ENCODE peak calls at places on chromosomes 11 and 22, in four cellular contexts. Z is K562, V is GM12878, N is GM12891. W is an unnamed sample.

GRCh38 chr22:45319319-45319675 is 9.6 kb downstream of the FAM118A start:
- DNase-seq in V (no peak), N (no peak), Z (no peak), W (no peak)

GRCh38 chr11:115222863-115223530 is 281.2 kb downstream of the CADM1 start:
- DNase-seq in N (no peak), V (peak), Z (no peak), W (no peak)

GRCh38 chr11:59186130-59186594 is 14.2 kb downstream of the DTX4 start:
- DNase-seq in V (no peak), Z (peak), N (peak), W (peak)

GRCh38 chr11:2427721-2428321 is 16.5 kb downstream of the TRPM5 start:
- DNase-seq in V (no peak), Z (no peak), N (no peak), W (no peak)

GRCh38 chr11:128095459-128096096 is 491.8 kb downstream of the ETS1 start:
- DNase-seq in V (no peak), N (no peak), Z (no peak), W (no peak)

GRCh38 chr11:11979487-11980117 is 28.8 kb downstream of the DKK3 start:
- DNase-seq in N (no peak), Z (no peak), V (no peak), W (no peak)

GRCh38 chr11:110712643-110713468 is 619 bp upstream of the ARHGAP20 start:
- DNase-seq in N (peak), Z (no peak), V (no peak), W (peak)

GRCh38 chr11:78802058-78802633 is 227.5 kb upstream of the NARS2 start:
- DNase-seq in V (no peak), N (no peak), Z (no peak), W (no peak)

GRCh38 chr11:133825156-133825555 is 20.2 kb downstream of the SPATA19 start:
- DNase-seq in Z (no peak), V (no peak), N (no peak), W (no peak)

GRCh38 chr22:42033263-42034181 is 34.9 kb downstream of the WBP2NL start:
- DNase-seq in N (no peak), Z (no peak), V (no peak), W (no peak)

GRCh38 chr11:11985016-11985715 is 23.3 kb downstream of the DKK3 start:
- DNase-seq in N (no peak), V (no peak), Z (no peak), W (no peak)

GRCh38 chr22:41939981-41940852 is 6.7 kb downstream of the CENPM start:
- DNase-seq in V (peak), N (no peak), Z (no peak), W (peak)

GRCh38 chr22:17087176-17088131 is 2.7 kb downstream of the IL17RA start:
- DNase-seq in Z (no peak), N (no peak), V (peak), W (no peak)

GRCh38 chr11:62923634-62924411 is 2.7 kb upstream of the CHRM1 start:
- DNase-seq in N (peak), V (peak), Z (peak), W (no peak)

GRCh38 chr11:72584293-72584921 is 89.8 kb downstream of the PDE2A start:
- DNase-seq in N (no peak), V (no peak), Z (peak), W (no peak)

DNA sequence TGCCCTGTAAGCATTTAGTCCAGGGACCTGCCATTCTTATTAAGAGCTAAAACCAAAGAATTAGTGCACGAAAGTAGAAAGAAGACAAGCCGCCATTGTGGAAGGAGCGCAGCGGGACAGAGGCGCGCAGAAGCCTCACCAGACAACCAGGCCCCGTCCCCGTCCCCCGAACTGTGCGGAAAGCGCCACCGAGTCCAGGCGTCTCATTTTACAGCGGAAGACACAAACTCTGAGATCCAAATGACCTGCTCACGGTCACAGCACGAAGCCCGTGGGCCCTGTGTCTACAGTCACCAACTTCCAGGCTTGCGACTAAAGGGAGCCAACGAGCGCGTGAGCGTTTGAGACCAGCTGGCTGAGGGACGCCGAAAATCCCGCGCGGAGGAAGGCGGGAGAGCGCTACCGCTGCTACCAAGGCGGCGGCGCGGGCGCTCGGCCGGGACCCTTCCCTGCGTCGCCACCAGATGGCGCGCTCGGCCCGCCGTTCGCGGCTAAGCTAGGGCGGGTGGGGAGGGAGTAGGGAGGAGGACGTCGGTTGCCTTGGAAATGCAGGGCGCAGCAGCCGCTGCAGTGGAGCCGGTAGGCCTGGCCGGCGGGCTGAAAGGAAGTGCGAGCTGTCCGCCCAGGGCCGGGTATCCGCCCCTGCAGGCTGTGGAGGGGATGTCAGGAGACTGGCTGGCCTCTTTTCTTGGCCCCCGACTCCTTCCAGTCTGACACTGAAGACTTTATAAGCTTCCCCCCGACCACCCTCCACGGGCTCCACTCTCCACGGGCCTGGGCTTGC is 434 bp upstream of the CCDC83 start:
- DNase-seq in V (peak), N (peak), Z (peak), W (peak)
- TF ChIP-seq POLR2A in V (peak), N (peak), Z (peak), W (peak)

GRCh38 chr22:26608129-26608528 is 9.7 kb downstream of the CRYBB1 start:
- DNase-seq in V (no peak), Z (no peak), N (no peak), W (no peak)

GRCh38 chr22:26612652-26613051 is 5.2 kb downstream of the CRYBB1 start:
- DNase-seq in V (no peak), Z (no peak), N (no peak), W (no peak)

GRCh38 chr22:26610072-26610958 is 7.5 kb downstream of the CRYBB1 start:
- DNase-seq in V (peak), Z (no peak), N (peak), W (peak)

GRCh38 chr22:26609287-26609686 is 8.5 kb downstream of the CRYBB1 start:
- DNase-seq in V (no peak), N (no peak), Z (no peak), W (no peak)

GRCh38 chr22:26610983-26611382 is 6.8 kb downstream of the CRYBB1 start:
- DNase-seq in N (no peak), V (no peak), Z (peak), W (no peak)
- TF ChIP-seq TAF1 in N (no peak), V (no peak), Z (no peak), W (no peak)

GRCh38 chr22:19970031-19970478 is 28.4 kb upstream of the TXNRD2 start:
- DNase-seq in Z (no peak), N (no peak), V (no peak), W (no peak)

GRCh38 chr22:19972251-19972650 is 30.6 kb upstream of the TXNRD2 start:
- DNase-seq in Z (no peak), N (no peak), V (no peak), W (no peak)

GRCh38 chr22:19970479-19971275 is 29.1 kb upstream of the TXNRD2 start:
- DNase-seq in Z (peak), V (no peak), N (peak), W (peak)

GRCh38 chr22:19972652-19973550 is 31.3 kb upstream of the TXNRD2 start:
- DNase-seq in N (no peak), V (no peak), Z (peak), W (no peak)

DNA sequence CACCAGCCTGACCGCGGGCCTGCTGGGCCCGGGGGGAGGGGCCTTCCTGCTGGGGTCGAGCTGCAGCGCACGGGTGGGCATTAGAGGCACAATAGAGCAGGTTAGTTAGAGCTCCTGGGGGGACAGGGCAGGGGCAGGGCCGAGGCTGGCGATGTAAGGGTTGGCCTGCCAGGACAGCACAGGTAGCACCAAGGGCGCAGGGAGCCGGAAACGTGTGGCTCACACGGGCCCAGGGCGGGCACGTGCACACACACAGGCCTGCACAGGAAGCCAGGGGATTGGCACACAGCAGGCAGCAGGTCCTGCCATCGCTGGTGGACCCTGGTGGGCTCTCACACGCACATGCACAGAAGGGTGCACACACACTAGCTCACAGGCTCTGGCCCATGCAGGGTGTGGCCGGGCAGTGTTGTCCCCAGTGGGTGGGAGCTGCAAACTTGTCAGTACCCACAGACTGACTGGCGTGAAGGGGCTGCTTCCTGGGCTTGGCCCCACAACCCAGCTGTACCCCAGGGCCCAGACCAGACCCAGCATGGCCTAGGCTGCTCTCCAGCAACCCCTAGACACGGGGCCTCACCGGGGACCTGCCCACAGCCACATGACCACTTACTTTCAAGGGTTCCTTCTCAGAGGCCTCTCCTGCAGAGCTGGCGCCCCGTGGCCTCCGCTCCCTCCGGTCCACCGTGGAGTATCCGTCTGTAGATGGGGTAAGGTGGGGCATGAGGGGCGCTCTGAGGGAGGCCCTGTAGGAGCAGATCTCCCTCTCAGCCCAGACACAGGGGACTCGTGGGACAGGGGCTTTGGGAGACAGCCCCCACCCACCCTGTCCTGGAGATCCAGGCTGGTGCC is 29.9 kb upstream of the TXNRD2 start:
- DNase-seq in V (no peak), Z (no peak), N (no peak), W (no peak)
- TF ChIP-seq POLR2AphosphoS5 in V (no peak), Z (no peak), N (no peak), W (no peak)

DNA sequence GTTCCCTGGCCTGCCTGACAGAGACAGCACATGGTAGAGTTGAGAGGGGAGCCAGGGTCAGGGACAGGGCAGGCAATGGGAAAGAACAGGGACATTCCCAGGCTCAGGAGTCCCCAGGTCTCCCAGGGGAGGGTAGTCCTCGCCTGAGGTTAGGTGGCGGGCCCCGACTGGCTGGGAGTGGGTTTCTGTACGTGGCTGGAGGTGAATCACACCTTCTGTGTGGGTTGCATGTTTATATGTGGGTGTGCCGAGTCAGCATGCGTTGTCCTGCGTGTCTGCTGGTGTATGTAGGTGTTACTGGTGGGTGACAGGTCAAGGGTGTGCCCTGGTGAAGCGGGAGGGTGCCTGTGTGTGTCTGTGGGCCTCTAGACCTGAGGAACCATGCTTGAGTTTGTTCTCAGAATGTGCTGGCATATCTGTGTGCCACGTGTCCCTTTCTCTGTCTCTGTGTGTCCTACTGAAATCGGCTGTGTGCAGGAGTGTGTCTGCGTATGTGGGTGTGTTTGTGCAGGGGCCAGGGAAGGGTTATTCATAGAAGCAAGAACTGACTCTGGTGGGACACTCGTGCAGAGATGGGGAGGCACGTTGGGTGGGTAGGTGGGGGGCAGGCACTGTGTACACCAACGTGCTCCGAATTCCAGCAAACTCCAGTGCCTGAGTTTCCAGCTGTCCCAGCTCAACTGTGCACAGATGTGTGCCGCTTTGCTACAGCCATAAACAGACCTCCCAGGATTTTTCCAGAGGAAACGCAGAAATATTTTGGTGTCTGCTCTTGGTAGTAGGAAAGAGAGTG is 23.8 kb upstream of the OAF start:
- DNase-seq in Z (no peak), N (no peak), V (peak), W (no peak)
- TF ChIP-seq POLR2A in Z (no peak), N (no peak), V (no peak), W (no peak)

GRCh38 chr22:19842386-19843106 is 12.1 kb downstream of the GNB1L start:
- DNase-seq in N (no peak), V (no peak), Z (no peak), W (no peak)
- TF ChIP-seq TAF1 in N (no peak), V (no peak), Z (no peak), W (no peak)

DNA sequence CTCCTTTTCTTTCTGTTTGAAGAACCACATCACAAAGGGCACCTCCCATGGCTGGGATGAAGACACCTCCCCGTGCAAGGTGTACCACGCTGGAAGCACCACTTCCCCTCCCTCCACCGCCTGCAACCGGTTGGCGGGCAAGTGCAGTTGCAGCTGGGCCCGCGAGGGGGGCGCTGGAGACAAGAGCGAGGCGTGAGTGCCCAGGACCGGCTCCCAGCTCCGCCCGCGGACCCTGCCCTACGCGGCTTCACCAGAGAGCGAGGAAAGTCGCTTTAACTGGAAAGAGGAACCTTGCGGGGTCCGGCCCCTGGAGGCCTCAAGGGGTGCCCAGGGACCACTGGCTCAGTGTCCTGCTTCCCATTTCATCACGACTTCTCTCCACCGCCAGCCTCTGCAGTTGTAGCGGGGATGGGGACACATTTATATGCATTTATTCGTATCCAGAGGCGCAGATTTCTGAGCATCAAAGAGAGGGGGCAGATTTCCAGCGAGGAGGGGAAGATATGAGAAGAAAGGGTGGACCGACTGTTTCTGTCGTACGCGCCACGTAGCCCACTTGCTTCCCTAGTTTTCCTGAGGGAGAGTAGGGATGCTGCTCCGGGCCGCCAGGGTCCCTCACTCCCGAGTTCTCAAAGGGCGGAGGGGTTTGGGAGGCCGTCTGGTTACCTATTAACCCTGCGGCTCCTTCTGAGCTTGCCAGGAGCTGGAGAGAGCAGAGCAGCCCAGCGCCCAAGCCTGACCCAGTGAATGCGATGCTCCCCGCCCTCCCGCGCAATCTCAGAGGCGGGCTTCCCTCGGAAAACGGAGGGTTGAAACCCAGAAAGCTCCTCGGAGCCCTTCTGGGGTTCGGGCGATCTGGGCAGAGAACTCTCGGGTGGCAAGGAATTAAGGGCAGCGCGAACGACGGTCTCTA is 3.5 kb downstream of the ESAM start:
- DNase-seq in Z (peak), V (no peak), N (peak), W (peak)
- TF ChIP-seq POLR2AphosphoS5 in Z (no peak), V (no peak), N (no peak), W (no peak)

GRCh38 chr22:24807284-24807950 is 1.4 kb downstream of the SGSM1 start:
- DNase-seq in Z (no peak), V (no peak), N (no peak), W (no peak)

GRCh38 chr22:24806663-24807001 is 621 bp downstream of the SGSM1 start:
- DNase-seq in V (no peak), N (no peak), Z (no peak), W (no peak)

GRCh38 chr22:24803064-24803542 is 2.9 kb upstream of the SGSM1 start:
- DNase-seq in Z (peak), N (peak), V (no peak), W (peak)

GRCh38 chr22:24809331-24809730 is 3.3 kb downstream of the SGSM1 start:
- DNase-seq in N (no peak), V (no peak), Z (no peak), W (no peak)

GRCh38 chr22:24805790-24806662 is at the start of gene SGSM1:
- DNase-seq in N (peak), V (no peak), Z (peak), W (peak)
- TF ChIP-seq POLR2A in N (no peak), V (no peak), Z (no peak), W (no peak)

DNA sequence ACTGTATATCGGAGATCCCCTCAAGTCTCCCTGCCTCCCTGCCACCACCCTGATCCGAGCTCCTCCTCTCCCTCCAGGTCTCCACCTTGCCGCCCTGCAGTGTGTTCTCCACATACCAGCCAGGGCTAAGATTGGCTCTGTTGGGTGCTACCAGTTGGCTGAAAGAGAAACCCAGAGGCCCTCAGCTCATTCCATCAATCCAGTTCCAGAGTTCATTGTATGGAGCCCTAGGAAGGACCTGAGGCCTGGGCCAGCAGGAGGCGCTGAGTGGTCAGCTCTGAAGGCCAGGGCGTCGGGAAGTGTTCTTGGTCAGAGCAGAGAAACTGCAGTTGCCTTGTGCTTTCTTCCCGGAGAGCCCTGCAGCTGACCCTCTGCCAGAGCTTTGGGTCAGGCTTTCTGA is 2.2 kb upstream of the TOP3B start:
- DNase-seq in V (no peak), N (no peak), Z (peak), W (no peak)
- TF ChIP-seq TAF1 in V (no peak), N (no peak), Z (no peak), W (no peak)

DNA sequence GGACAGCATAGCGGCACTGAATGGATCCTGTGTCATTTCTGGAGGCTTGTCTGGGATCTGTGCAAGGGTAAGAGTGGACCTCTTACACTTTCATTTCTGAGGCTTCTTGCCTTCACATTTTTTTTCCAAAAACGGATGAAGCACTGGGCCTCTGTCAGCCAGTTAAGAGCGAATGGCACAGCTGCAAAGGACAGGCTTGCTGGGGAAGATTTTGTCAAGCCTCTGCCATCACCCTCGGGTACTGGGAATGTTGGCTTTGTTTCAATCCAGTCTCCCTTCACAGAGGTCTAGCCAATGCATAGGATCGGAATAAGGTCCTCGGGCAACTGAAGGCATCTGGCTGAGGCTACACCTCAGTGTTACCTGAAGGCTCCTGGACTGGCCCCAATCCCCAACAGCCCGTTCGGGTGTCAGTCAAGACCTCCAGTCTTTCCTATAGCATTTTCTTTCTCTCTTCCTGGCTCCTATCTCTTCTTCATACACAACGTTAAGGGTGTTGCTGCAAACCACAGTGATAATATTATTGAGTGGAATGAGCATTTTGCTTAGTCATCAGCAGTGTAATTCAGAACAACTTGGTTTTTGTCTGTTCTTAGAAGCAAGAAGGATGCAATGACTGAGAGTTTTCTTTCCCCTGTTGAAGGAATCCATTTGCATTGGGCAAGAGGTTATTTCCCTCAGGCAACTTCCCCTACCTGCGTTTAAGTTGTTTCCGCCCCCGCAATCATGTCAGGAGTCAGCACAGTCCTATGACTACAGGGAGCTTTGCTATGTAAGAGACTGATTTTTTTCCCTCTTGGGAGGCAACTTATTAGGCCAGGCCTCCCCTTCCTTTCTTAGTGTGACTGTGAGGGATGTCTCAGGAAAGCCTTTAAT is 22.8 kb downstream of the NPAT start:
- DNase-seq in Z (peak), V (peak), N (no peak), W (peak)
- TF ChIP-seq POLR2AphosphoS5 in Z (no peak), V (no peak), N (no peak), W (no peak)